ENCODE peak calls at places on chromosomes 11 and 22, in seven cellular contexts. D is GM12891, T is H1, K is SK-N-SH, W is GM12878, P is K562, E is HepG2. G is an unnamed sample.
A peak's percentile ranks its signal among the peaks of the same experiment; 100 is the strongest.

GRCh38 chr11:45253640-45254039 is 32.5 kb downstream of the SYT13 start:
- DNase-seq in D (no peak), T (no peak), K (no peak), W (no peak), P (peak; percentile 59), E (no peak), G (no peak)

GRCh38 chr22:49833340-49834007 is 5.8 kb upstream of the BRD1 start:
- DNase-seq in D (no peak), T (no peak), K (no peak), W (no peak), P (no peak), E (no peak), G (no peak)

GRCh38 chr22:37931893-37932389 is 21.5 kb downstream of the C22orf23 start:
- DNase-seq in D (no peak), T (no peak), K (no peak), W (no peak), P (no peak), E (no peak), G (no peak)

GRCh38 chr11:75346912-75347647 is 4.4 kb downstream of the ARRB1 start:
- DNase-seq in D (no peak), T (no peak), K (no peak), W (no peak), P (no peak), E (no peak), G (no peak)

GRCh38 chr11:125214466-125215204 is 50.1 kb downstream of the PKNOX2 start:
- DNase-seq in D (no peak), T (no peak), K (no peak), W (no peak), P (no peak), E (no peak), G (no peak)

GRCh38 chr22:18068381-18068988 is 9.3 kb upstream of the PEX26 start:
- DNase-seq in D (no peak), T (no peak), K (no peak), W (no peak), P (no peak), E (peak; percentile 55), G (no peak)

GRCh38 chr11:32358729-32359128 is 76.6 kb downstream of the WT1 start:
- DNase-seq in D (no peak), T (no peak), K (no peak), W (no peak), P (no peak), E (no peak), G (no peak)

GRCh38 chr11:95404370-95404769 is 173.4 kb upstream of the SESN3 start:
- DNase-seq in D (no peak), T (no peak), K (no peak), W (no peak), P (no peak), E (no peak), G (no peak)

GRCh38 chr11:6321961-6322362 is 1.7 kb upstream of the CAVIN3 start:
- DNase-seq in D (no peak), T (no peak), K (no peak), W (no peak), P (no peak), E (no peak), G (no peak)

GRCh38 chr11:93525601-93526000 is 17.6 kb downstream of the SMCO4 start:
- DNase-seq in D (no peak), T (no peak), K (no peak), W (no peak), P (no peak), E (no peak), G (no peak)

GRCh38 chr11:77027275-77027674 is 6.9 kb upstream of the B3GNT6 start:
- DNase-seq in D (no peak), T (no peak), K (no peak), W (no peak), P (no peak), E (no peak), G (no peak)

GRCh38 chr22:22745225-22746060 is 101.0 kb downstream of the GGTLC2 start:
- DNase-seq in D (no peak), T (no peak), K (peak; percentile 28), W (no peak), P (peak; percentile 85), E (peak; percentile 5), G (no peak)

GRCh38 chr11:111730031-111730430 is 36.2 kb downstream of the PPP2R1B start:
- DNase-seq in D (no peak), T (no peak), K (no peak), W (no peak), P (no peak), E (no peak), G (no peak)

GRCh38 chr11:12706531-12707499 is 32.6 kb downstream of the TEAD1 start:
- DNase-seq in D (no peak), T (no peak), K (no peak), W (no peak), P (peak; percentile 70), E (peak; percentile 57), G (no peak)

GRCh38 chr11:32562839-32563599 is 20.6 kb upstream of the EIF3M start:
- DNase-seq in D (no peak), T (no peak), K (no peak), W (no peak), P (no peak), E (no peak), G (no peak)

DNA sequence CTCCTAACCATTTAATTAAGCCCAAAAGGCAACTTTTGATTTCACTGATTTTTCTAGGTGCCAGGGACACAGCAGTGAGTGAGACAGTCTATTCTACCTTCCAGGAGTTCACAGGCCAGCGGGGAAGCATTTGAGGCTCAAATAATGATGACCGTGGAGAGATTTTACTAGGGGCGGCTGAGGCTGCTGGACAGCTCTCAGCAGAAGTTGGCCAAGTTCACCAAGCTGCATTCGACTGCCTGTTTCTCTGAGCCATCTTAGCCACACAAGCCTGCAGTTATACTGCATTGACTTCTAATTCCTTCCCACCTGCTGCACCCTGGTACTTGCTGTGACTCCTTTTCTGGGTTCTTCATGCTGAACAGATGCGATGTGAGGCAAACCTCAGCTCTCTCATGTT is 168.9 kb upstream of the TBCEL start:
- DNase-seq in D (no peak), T (no peak), K (no peak), W (no peak), P (no peak), E (no peak), G (no peak)
- TF ChIP-seq TAF1 in D (no peak), T (no peak), K (no peak), W (no peak), P (no peak), E (no peak), G (no peak)

DNA sequence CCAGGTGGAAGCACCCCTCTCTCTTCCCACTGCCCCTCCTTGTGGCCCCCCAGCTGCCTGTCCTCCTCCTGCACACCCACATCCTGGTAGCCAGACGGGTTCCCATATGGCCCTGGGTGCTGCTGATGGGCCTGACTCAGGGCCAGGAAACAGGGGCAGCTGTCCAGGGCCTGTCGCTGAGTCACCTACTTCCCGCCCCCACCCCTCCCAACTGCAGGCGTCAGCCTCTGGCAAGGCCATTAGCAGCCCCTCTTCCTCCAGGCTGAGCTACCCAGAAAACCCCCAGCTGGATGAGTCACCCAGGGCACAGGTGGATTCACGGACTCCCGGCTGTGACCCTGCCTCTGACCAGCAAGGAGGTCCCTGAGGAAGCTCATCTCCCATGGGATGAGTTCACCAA is 6.9 kb upstream of the GAL start:
- DNase-seq in D (no peak), T (peak; percentile 53), K (peak; percentile 83), W (no peak), P (peak; percentile 72), E (peak; percentile 51), G (no peak)
- TF ChIP-seq TAF1 in D (no peak), T (no peak), K (no peak), W (no peak), P (no peak), E (no peak), G (no peak)

DNA sequence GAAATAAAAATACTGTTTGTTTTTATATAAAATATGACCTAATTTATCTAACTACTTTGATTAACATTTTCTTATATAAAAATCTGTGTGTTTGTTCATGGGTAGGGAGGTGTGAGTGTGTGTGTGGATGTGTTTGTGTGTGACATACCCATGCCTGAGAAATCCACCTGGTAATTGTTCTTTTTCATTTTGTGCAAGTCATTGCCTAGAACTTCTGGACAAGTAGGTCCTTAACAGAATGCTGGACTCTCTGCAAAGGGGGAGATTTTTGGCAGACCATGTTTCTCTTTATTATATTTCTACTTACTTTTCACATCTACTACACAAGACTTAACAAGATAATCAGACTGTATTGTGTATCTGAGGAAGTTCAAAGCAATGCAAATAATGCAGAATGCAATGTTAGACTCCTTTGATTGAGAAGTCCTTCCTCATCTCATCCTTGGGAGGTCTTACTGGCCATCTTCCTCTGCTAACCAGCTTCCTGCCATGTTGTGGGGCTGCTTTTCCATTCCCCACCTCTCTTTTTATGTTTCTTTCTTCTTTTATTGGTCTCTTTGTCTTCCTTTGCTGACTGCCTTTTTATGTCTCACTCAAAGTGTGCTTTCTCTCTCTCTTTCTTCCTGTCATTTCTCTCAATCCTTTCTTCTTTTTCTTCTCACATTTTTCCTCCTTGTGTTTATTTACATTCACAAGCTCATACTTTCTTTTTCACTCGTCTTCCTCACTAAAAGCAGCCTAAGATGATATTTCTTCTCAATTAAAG is 1017.0 kb upstream of the CNTN5 start:
- DNase-seq in D (no peak), T (no peak), K (no peak), W (no peak), P (no peak), E (no peak), G (no peak)
- TF ChIP-seq TAF1 in D (no peak), T (no peak), K (no peak), W (no peak), P (no peak), E (no peak), G (no peak)

GRCh38 chr22:43167001-43167589 is 15.7 kb downstream of the TSPO start:
- DNase-seq in D (no peak), T (no peak), K (no peak), W (no peak), P (no peak), E (no peak), G (no peak)

GRCh38 chr22:43170131-43170480 is 16.8 kb downstream of the TTLL12 start:
- DNase-seq in D (no peak), T (no peak), K (no peak), W (no peak), P (no peak), E (no peak), G (no peak)

GRCh38 chr22:43166132-43166930 is 15.0 kb downstream of the TSPO start:
- DNase-seq in D (no peak), T (no peak), K (no peak), W (no peak), P (peak; percentile 21), E (no peak), G (no peak)

GRCh38 chr22:43169310-43170130 is 17.4 kb downstream of the TTLL12 start:
- DNase-seq in D (no peak), T (no peak), K (no peak), W (no peak), P (no peak), E (no peak), G (no peak)

DNA sequence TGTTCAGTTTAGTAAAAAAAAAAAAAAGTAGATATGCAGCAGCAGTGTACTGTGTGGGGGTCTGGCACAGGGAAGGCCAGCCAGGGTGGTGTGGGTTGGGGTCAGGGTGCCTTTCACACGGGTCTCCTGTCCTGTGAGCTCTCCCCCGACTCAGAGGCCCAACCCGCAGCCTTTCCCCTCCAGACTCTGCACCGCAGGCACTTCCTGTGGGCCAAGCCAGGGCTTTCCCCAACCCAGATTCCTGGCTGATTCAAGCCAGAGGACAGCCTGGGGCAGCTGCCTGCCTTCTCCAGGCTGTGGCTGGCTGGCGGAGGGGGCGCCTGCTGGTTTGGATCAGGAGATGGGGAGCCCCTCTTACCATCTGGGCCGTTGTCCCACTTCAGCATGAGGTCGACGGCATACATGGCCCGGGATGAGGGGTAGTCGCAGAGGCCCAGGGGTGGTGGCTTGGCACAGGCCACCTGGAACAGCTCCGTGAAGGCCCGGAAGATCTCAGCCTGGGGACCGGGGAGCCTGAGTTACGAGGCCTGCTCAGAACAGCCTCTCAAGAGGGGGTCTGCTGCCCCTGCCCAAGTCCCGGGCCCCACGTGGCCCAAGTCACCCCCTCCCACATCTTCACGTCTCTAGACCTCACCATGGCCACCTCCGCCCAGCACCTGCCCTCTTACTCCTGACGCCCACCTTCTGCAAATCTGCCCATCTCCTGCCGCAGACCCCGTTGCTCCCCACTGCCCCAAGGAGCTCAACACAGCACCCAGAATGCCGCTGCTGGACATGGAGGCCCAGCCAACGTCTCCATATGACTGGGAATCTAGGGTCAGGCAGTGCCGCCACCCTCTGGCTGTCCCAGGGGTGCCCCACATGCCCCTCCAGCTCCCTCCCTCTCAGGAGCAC is 17.3 kb downstream of the TSPO start:
- DNase-seq in D (no peak), T (no peak), K (no peak), W (no peak), P (no peak), E (no peak), G (no peak)
- TF ChIP-seq TAF1 in D (no peak), T (no peak), K (no peak), W (no peak), P (no peak), E (no peak), G (no peak)

G was measured in GM12892.